ENCODE peak calls at places on chromosomes 7 and 10, in eight cellular contexts. One of them, this sample, is unnamed.
A peak's percentile ranks its signal among the peaks of the same experiment; 100 is the strongest.

GRCh38 chr7:16028103-16028502 is 341.6 kb upstream of the MEOX2 start:
- DNase-seq in thyroid gland: no peak
- DNase-seq in heart left ventricle: no peak
- DNase-seq in ovary: no peak
- DNase-seq in sigmoid colon: no peak
- DNase-seq in gastrocnemius medialis: no peak
- DNase-seq in IMR-90: peak; percentile 95
- DNase-seq in A549: no peak
- DNase-seq in this sample: no peak

GRCh38 chr10:113027574-113028392 is 77.7 kb downstream of the TCF7L2 start:
- DNase-seq in ovary: no peak
- DNase-seq in heart left ventricle: no peak
- DNase-seq in A549: no peak
- DNase-seq in sigmoid colon: peak; percentile 33
- DNase-seq in thyroid gland: no peak
- DNase-seq in IMR-90: no peak
- DNase-seq in gastrocnemius medialis: no peak
- DNase-seq in this sample: no peak

GRCh38 chr7:107998660-107999480 is 4.1 kb downstream of the LAMB1 start:
- DNase-seq in thyroid gland: no peak
- DNase-seq in heart left ventricle: no peak
- DNase-seq in sigmoid colon: no peak
- DNase-seq in IMR-90: no peak
- DNase-seq in A549: no peak
- DNase-seq in ovary: no peak
- DNase-seq in gastrocnemius medialis: no peak
- DNase-seq in this sample: no peak

GRCh38 chr10:10515479-10516204 is 502.0 kb upstream of the CELF2 start:
- DNase-seq in ovary: no peak
- DNase-seq in heart left ventricle: no peak
- DNase-seq in A549: no peak
- DNase-seq in gastrocnemius medialis: no peak
- DNase-seq in sigmoid colon: no peak
- DNase-seq in thyroid gland: no peak
- DNase-seq in IMR-90: no peak
- DNase-seq in this sample: no peak

GRCh38 chr7:1564603-1565022 is 5.2 kb downstream of the PSMG3 start:
- DNase-seq in sigmoid colon: no peak
- DNase-seq in gastrocnemius medialis: no peak
- DNase-seq in heart left ventricle: no peak
- DNase-seq in IMR-90: no peak
- DNase-seq in ovary: no peak
- DNase-seq in A549: no peak
- DNase-seq in thyroid gland: no peak
- DNase-seq in this sample: peak; percentile 39

GRCh38 chr10:18254086-18254485 is 113.9 kb downstream of the CACNB2 start:
- DNase-seq in heart left ventricle: no peak
- DNase-seq in ovary: no peak
- DNase-seq in IMR-90: peak; percentile 53
- DNase-seq in A549: no peak
- DNase-seq in sigmoid colon: no peak
- DNase-seq in gastrocnemius medialis: no peak
- DNase-seq in thyroid gland: no peak
- DNase-seq in this sample: no peak

GRCh38 chr7:23294549-23295400 is 4.4 kb upstream of the MALSU1 start:
- DNase-seq in thyroid gland: no peak
- DNase-seq in ovary: no peak
- DNase-seq in sigmoid colon: no peak
- DNase-seq in heart left ventricle: no peak
- DNase-seq in IMR-90: no peak
- DNase-seq in gastrocnemius medialis: no peak
- DNase-seq in A549: no peak
- DNase-seq in this sample: peak; percentile 77

GRCh38 chr7:95690367-95690947 is 81.9 kb upstream of the DYNC1I1 start:
- DNase-seq in gastrocnemius medialis: no peak
- DNase-seq in ovary: no peak
- DNase-seq in heart left ventricle: peak; percentile 11
- DNase-seq in thyroid gland: peak; percentile 8
- DNase-seq in A549: peak; percentile 6
- DNase-seq in IMR-90: peak; percentile 41
- DNase-seq in sigmoid colon: no peak
- DNase-seq in this sample: no peak

GRCh38 chr10:48778193-48778857 is 93.7 kb downstream of the WDFY4 start:
- DNase-seq in A549: no peak
- DNase-seq in heart left ventricle: no peak
- DNase-seq in gastrocnemius medialis: no peak
- DNase-seq in ovary: no peak
- DNase-seq in IMR-90: no peak
- DNase-seq in sigmoid colon: no peak
- DNase-seq in thyroid gland: no peak
- DNase-seq in this sample: no peak

DNA sequence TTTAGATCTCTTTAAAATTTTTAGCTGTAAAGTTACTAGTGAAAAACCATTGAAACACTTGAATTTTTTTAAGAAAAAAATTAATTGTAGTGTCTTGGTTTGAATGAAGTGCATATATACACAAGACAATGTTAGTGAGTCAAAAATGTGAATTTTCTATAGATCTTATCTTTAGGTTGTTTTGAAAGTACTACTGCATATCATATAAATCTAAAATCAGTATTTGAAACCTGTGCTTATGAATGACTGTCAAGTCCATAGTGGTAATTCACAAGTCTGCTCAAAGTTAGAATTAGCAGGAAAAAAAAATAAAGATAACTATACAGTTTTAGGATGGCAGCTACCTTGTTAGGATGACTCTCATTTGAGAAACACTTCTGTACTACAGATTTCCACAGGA is 25.0 kb downstream of the TES start:
- DNase-seq in A549: no peak
- DNase-seq in gastrocnemius medialis: no peak
- DNase-seq in heart left ventricle: no peak
- DNase-seq in IMR-90: no peak
- DNase-seq in sigmoid colon: no peak
- DNase-seq in ovary: no peak
- DNase-seq in thyroid gland: no peak
- DNase-seq in this sample: no peak
- H3K27ac ChIP-seq in A549: no peak overlapping the region
- H3K27ac ChIP-seq in gastrocnemius medialis: no peak overlapping the region
- H3K27ac ChIP-seq in heart left ventricle: no peak overlapping the region
- H3K27ac ChIP-seq in IMR-90: no peak overlapping the region
- H3K27ac ChIP-seq in sigmoid colon: peak overlapping the region; percentile 96
- H3K27ac ChIP-seq in ovary: no peak overlapping the region
- H3K27ac ChIP-seq in thyroid gland: no peak overlapping the region
- H3K27ac ChIP-seq in this sample: no peak overlapping the region

GRCh38 chr10:69045441-69046300 is 42.2 kb upstream of the SRGN start:
- DNase-seq in sigmoid colon: no peak
- DNase-seq in IMR-90: peak; percentile 62
- DNase-seq in A549: no peak
- DNase-seq in thyroid gland: peak; percentile 36
- DNase-seq in gastrocnemius medialis: no peak
- DNase-seq in ovary: no peak
- DNase-seq in heart left ventricle: no peak
- DNase-seq in this sample: no peak
- TF ChIP-seq POLR2A in sigmoid colon: no peak
- TF ChIP-seq POLR2A in IMR-90: no peak
- TF ChIP-seq POLR2A in A549: no peak
- TF ChIP-seq POLR2A in thyroid gland: no peak
- TF ChIP-seq POLR2A in gastrocnemius medialis: no peak
- TF ChIP-seq POLR2A in ovary: no peak
- TF ChIP-seq POLR2A in heart left ventricle: no peak
- TF ChIP-seq POLR2A in this sample: peak; percentile 26

DNA sequence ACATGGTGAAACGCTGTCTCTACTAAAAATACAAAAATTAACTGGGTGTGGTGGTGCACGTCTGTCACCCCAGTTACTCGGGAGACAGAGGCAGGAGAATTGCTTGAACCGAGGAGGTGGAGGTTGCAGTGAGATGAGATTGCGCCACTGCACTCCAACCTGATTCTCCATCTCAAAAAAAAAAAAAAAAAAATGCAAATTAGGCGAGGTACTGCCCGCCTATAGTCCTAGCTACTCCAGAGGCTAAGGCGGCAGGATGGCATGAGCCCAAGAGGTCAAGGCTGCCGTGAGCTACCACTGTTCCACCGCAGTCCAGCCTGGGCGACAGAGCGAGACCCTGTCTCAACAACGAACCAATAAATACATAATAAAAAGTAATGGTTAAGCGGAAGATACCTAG is 1.1 kb upstream of the EIF4H start:
- DNase-seq in heart left ventricle: no peak
- DNase-seq in IMR-90: no peak
- DNase-seq in thyroid gland: peak; percentile 26
- DNase-seq in A549: no peak
- DNase-seq in ovary: peak; percentile 50
- DNase-seq in gastrocnemius medialis: no peak
- DNase-seq in sigmoid colon: no peak
- DNase-seq in this sample: peak; percentile 52
- H3K4me3 ChIP-seq in heart left ventricle: peak overlapping the region; percentile 82
- H3K4me3 ChIP-seq in IMR-90: no peak overlapping the region
- H3K4me3 ChIP-seq in thyroid gland: no peak overlapping the region
- H3K4me3 ChIP-seq in A549: peak overlapping the region; percentile 96
- H3K4me3 ChIP-seq in ovary: peak overlapping the region; percentile 67
- H3K4me3 ChIP-seq in gastrocnemius medialis: peak overlapping the region; percentile 92
- H3K4me3 ChIP-seq in sigmoid colon: peak overlapping the region; percentile 96
- H3K4me3 ChIP-seq in this sample: peak overlapping the region; percentile 93

GRCh38 chr10:87751274-87751673 is 66.8 kb downstream of the ATAD1 start:
- DNase-seq in sigmoid colon: no peak
- DNase-seq in heart left ventricle: no peak
- DNase-seq in gastrocnemius medialis: no peak
- DNase-seq in ovary: no peak
- DNase-seq in IMR-90: no peak
- DNase-seq in thyroid gland: no peak
- DNase-seq in A549: no peak
- DNase-seq in this sample: no peak

GRCh38 chr10:87753995-87754866 is 63.8 kb downstream of the ATAD1 start:
- DNase-seq in heart left ventricle: no peak
- DNase-seq in A549: no peak
- DNase-seq in sigmoid colon: no peak
- DNase-seq in thyroid gland: no peak
- DNase-seq in IMR-90: no peak
- DNase-seq in gastrocnemius medialis: no peak
- DNase-seq in ovary: no peak
- DNase-seq in this sample: no peak

GRCh38 chr10:87750001-87750651 is 67.9 kb downstream of the ATAD1 start:
- DNase-seq in A549: no peak
- DNase-seq in IMR-90: peak; percentile 61
- DNase-seq in thyroid gland: no peak
- DNase-seq in sigmoid colon: no peak
- DNase-seq in heart left ventricle: no peak
- DNase-seq in gastrocnemius medialis: no peak
- DNase-seq in ovary: no peak
- DNase-seq in this sample: no peak

GRCh38 chr10:87750817-87751216 is 67.2 kb downstream of the ATAD1 start:
- DNase-seq in A549: no peak
- DNase-seq in sigmoid colon: no peak
- DNase-seq in gastrocnemius medialis: no peak
- DNase-seq in heart left ventricle: no peak
- DNase-seq in ovary: no peak
- DNase-seq in IMR-90: no peak
- DNase-seq in thyroid gland: no peak
- DNase-seq in this sample: no peak

GRCh38 chr10:87752571-87752970 is 65.5 kb downstream of the ATAD1 start:
- DNase-seq in A549: no peak
- DNase-seq in heart left ventricle: no peak
- DNase-seq in thyroid gland: no peak
- DNase-seq in gastrocnemius medialis: no peak
- DNase-seq in sigmoid colon: no peak
- DNase-seq in ovary: no peak
- DNase-seq in IMR-90: peak; percentile 80
- DNase-seq in this sample: no peak
- H3K27ac ChIP-seq in A549: no peak overlapping the region
- H3K27ac ChIP-seq in heart left ventricle: no peak overlapping the region
- H3K27ac ChIP-seq in thyroid gland: no peak overlapping the region
- H3K27ac ChIP-seq in gastrocnemius medialis: no peak overlapping the region
- H3K27ac ChIP-seq in sigmoid colon: no peak overlapping the region
- H3K27ac ChIP-seq in ovary: no peak overlapping the region
- H3K27ac ChIP-seq in IMR-90: no peak overlapping the region
- H3K27ac ChIP-seq in this sample: no peak overlapping the region

GRCh38 chr10:63072951-63073350 is 60.2 kb upstream of the NRBF2 start:
- DNase-seq in gastrocnemius medialis: no peak
- DNase-seq in sigmoid colon: no peak
- DNase-seq in A549: no peak
- DNase-seq in heart left ventricle: no peak
- DNase-seq in ovary: no peak
- DNase-seq in IMR-90: no peak
- DNase-seq in thyroid gland: peak; percentile 90
- DNase-seq in this sample: no peak

GRCh38 chr10:63069318-63069717 is 63.8 kb upstream of the NRBF2 start:
- DNase-seq in sigmoid colon: no peak
- DNase-seq in A549: no peak
- DNase-seq in heart left ventricle: no peak
- DNase-seq in gastrocnemius medialis: no peak
- DNase-seq in ovary: no peak
- DNase-seq in IMR-90: no peak
- DNase-seq in thyroid gland: no peak
- DNase-seq in this sample: no peak

GRCh38 chr10:63068246-63068645 is 64.9 kb upstream of the NRBF2 start:
- DNase-seq in ovary: no peak
- DNase-seq in heart left ventricle: no peak
- DNase-seq in thyroid gland: no peak
- DNase-seq in sigmoid colon: no peak
- DNase-seq in IMR-90: no peak
- DNase-seq in A549: no peak
- DNase-seq in gastrocnemius medialis: no peak
- DNase-seq in this sample: no peak

GRCh38 chr10:63066606-63067005 is 66.5 kb upstream of the NRBF2 start:
- DNase-seq in heart left ventricle: no peak
- DNase-seq in IMR-90: no peak
- DNase-seq in ovary: no peak
- DNase-seq in sigmoid colon: no peak
- DNase-seq in thyroid gland: no peak
- DNase-seq in gastrocnemius medialis: no peak
- DNase-seq in A549: no peak
- DNase-seq in this sample: no peak

DNA sequence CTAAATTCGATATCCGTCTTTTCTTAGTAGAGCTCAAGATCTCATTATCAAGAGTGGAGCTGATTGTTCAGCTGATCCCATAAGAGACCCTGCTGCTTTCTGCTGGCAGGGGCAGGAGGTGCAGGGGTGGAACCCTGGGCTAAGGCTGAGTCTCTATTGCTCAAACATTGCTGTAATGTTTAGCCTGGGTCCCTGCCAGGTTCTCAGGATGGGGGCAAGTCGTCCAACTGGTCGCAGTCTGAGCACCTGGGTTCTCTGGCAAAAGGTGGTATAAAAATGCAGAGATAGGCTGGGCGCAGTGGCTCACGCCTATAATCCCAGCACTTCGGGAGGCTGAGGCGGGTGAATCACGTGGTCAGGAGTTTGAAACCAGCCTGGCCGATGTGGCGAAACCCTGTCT is 62.0 kb upstream of the NRBF2 start:
- DNase-seq in gastrocnemius medialis: no peak
- DNase-seq in heart left ventricle: no peak
- DNase-seq in ovary: no peak
- DNase-seq in sigmoid colon: no peak
- DNase-seq in thyroid gland: peak; percentile 4
- DNase-seq in IMR-90: no peak
- DNase-seq in A549: no peak
- DNase-seq in this sample: no peak
- TF ChIP-seq POLR2A in gastrocnemius medialis: no peak
- TF ChIP-seq POLR2A in heart left ventricle: no peak
- TF ChIP-seq POLR2A in ovary: no peak
- TF ChIP-seq POLR2A in sigmoid colon: no peak
- TF ChIP-seq POLR2A in thyroid gland: no peak
- TF ChIP-seq POLR2A in IMR-90: no peak
- TF ChIP-seq POLR2A in A549: no peak
- TF ChIP-seq POLR2A in this sample: no peak